ENCODE peak calls at places on chromosome 9, in ten cellular contexts. U is tibial nerve; Y is right cardiac atrium; J is pancreas; H is CD4-positive, alpha-beta memory T cell; M is astrocyte of the spinal cord; T is PC-3; O is esophagus squamous epithelium; Z is GM23338; I is CD8-positive, alpha-beta T cell. B is an unnamed sample.

GRCh38 chr9:26313108-26313507 is 579.5 kb downstream of the CAAP1 start:
- DNase-seq in U (no peak), J (no peak), O (no peak), H (no peak), T (no peak), Z (no peak), Y (no peak), I (no peak), M (no peak), B (no peak)

GRCh38 chr9:123268240-123268949 is at the start of gene STRBP:
- DNase-seq in Y (peak; percentile 97), H (peak; percentile 97), I (peak; percentile 92), M (peak; percentile 73), J (peak; percentile 90), T (peak; percentile 85), U (peak; percentile 80), O (peak; percentile 44), Z (peak; percentile 94), B (peak; percentile 74)

GRCh38 chr9:133127340-133127981 is 6.4 kb upstream of the RALGDS start:
- DNase-seq in J (peak; percentile 79), O (no peak), M (no peak), Y (no peak), T (no peak), Z (no peak), I (peak; percentile 42), U (no peak), H (peak; percentile 59), B (no peak)

GRCh38 chr9:97518166-97518908 is 16.9 kb downstream of the TMOD1 start:
- DNase-seq in U (no peak), T (no peak), M (no peak), J (no peak), O (no peak), Z (no peak), Y (no peak), I (no peak), H (no peak), B (no peak)

GRCh38 chr9:122184551-122184950 is 24.8 kb downstream of the MORN5 start:
- DNase-seq in I (no peak), T (no peak), Z (no peak), Y (no peak), J (no peak), H (no peak), M (no peak), O (no peak), U (no peak), B (no peak)

GRCh38 chr9:124013263-124014211 is 2.0 kb downstream of the LHX2 start:
- DNase-seq in H (no peak), Y (no peak), T (no peak), O (no peak), J (no peak), Z (peak; percentile 72), U (no peak), M (no peak), I (no peak), B (no peak)

GRCh38 chr9:655875-656274 is 185.6 kb upstream of the DMRT1 start:
- DNase-seq in O (no peak), Z (no peak), U (peak; percentile 50), I (no peak), Y (peak; percentile 96), H (no peak), T (no peak), M (peak; percentile 17), J (peak; percentile 84), B (no peak)

GRCh38 chr9:113158446-113158845 is 7.6 kb downstream of the SLC31A2 start:
- DNase-seq in M (no peak), I (no peak), J (no peak), H (no peak), O (no peak), U (no peak), Z (no peak), T (no peak), Y (no peak), B (no peak)

DNA sequence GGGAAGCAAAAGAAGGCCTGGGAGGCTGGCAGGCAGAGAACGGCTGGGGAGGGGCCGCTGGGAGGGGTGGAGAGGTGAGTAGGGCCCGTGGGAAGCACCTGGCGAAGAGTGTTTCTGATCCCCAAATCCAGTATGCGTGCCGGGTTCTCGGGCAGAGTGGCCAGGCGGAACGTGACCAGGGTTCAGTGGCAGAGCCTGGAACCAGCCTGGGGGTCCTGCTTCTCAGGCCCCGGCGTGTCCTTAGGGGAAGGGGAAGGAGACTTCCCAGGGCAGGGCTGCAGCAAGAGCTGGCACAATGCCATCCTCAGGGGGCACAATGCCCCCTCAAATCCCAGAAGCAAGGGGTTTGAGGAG is 25.5 kb upstream of the IER5L start:
- DNase-seq in U (no peak), O (no peak), Y (peak; percentile 65), J (no peak), H (no peak), M (no peak), Z (no peak), T (no peak), I (no peak), B (no peak)
- H3K4me3 ChIP-seq in U (peak overlapping the region; percentile 73), O (peak overlapping the region; percentile 92), Y (peak overlapping the region; percentile 62), J (peak overlapping the region; percentile 73), H (no peak overlapping the region), M (peak overlapping the region; percentile 60), Z (peak overlapping the region; percentile 95), T (peak overlapping the region; percentile 72), I (peak overlapping the region; percentile 95), B (peak overlapping the region; percentile 62)

GRCh38 chr9:20684035-20684864 is at the start of gene FOCAD:
- DNase-seq in O (peak; percentile 69), H (peak; percentile 96), J (peak; percentile 95), Y (peak; percentile 98), U (peak; percentile 91), M (peak; percentile 97), T (peak; percentile 93), Z (peak; percentile 98), I (peak; percentile 93), B (peak; percentile 99)

GRCh38 chr9:20684865-20685696 is 1.0 kb downstream of the FOCAD start:
- DNase-seq in I (no peak), J (no peak), U (no peak), M (peak; percentile 75), O (no peak), H (no peak), T (peak; percentile 83), Y (no peak), Z (no peak), B (peak; percentile 82)

GRCh38 chr9:20683351-20684034 is 566 bp upstream of the FOCAD start:
- DNase-seq in M (peak; percentile 63), U (peak; percentile 50), Z (no peak), T (peak; percentile 17), J (peak; percentile 36), O (no peak), Y (peak; percentile 86), I (peak; percentile 2), H (peak; percentile 24), B (peak; percentile 86)

GRCh38 chr9:20689833-20690232 is 5.8 kb downstream of the FOCAD start:
- DNase-seq in T (no peak), M (no peak), H (no peak), I (no peak), Z (no peak), Y (no peak), O (no peak), U (no peak), J (no peak), B (no peak)

GRCh38 chr9:20685769-20686168 is 1.7 kb downstream of the FOCAD start:
- DNase-seq in M (no peak), J (no peak), Z (no peak), H (no peak), O (no peak), I (no peak), T (no peak), Y (no peak), U (no peak), B (no peak)
- H3K4me3 ChIP-seq in M (no peak overlapping the region), J (peak overlapping the region; percentile 81), Z (no peak overlapping the region), H (no peak overlapping the region), O (no peak overlapping the region), I (no peak overlapping the region), T (peak overlapping the region; percentile 92), Y (peak overlapping the region; percentile 13), U (no peak overlapping the region), B (peak overlapping the region; percentile 74)

DNA sequence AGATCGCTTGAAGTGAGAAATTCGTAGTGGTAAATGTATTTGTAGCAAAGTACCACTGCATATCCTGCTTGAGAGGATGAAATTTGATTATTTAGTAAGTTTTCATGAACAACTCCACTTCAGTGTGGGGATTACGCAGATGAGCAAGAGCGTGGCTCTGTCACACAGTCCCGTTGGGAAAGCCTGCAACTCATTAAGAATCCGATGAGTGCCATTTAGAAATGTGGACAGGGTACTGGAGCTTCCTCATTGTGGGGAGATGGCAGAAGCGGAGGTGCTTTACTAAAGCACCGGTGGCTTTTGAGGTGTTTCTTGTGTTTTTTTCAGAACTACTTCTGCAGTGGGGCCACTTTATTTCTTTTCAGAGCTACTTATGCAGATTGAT is 1.4 kb downstream of the TJP2 start:
- DNase-seq in Z (no peak), I (no peak), M (no peak), Y (no peak), O (no peak), T (no peak), H (no peak), J (no peak), U (no peak), B (peak; percentile 75)
- H3K4me3 ChIP-seq in Z (peak overlapping the region; percentile 67), I (no peak overlapping the region), M (peak overlapping the region; percentile 80), Y (peak overlapping the region; percentile 47), O (peak overlapping the region; percentile 86), T (peak overlapping the region; percentile 50), H (no peak overlapping the region), J (no peak overlapping the region), U (peak overlapping the region; percentile 67), B (peak overlapping the region; percentile 85)

GRCh38 chr9:115595951-115596742 is 478.2 kb upstream of the TNC start:
- DNase-seq in O (no peak), M (peak; percentile 98), Y (no peak), J (no peak), I (no peak), Z (peak; percentile 16), H (no peak), U (no peak), T (no peak), B (peak; percentile 90)

GRCh38 chr9:115596743-115597080 is 478.8 kb upstream of the TNC start:
- DNase-seq in Z (no peak), M (no peak), J (no peak), O (no peak), U (no peak), Y (no peak), T (no peak), H (no peak), I (no peak), B (no peak)

GRCh38 chr9:115594551-115594950 is 476.6 kb upstream of the TNC start:
- DNase-seq in I (no peak), O (no peak), U (no peak), H (no peak), J (no peak), Z (no peak), T (no peak), M (no peak), Y (no peak), B (no peak)

GRCh38 chr9:115593587-115594091 is 475.7 kb upstream of the TNC start:
- DNase-seq in Y (no peak), J (no peak), I (no peak), Z (peak; percentile 79), U (no peak), O (no peak), T (peak; percentile 66), M (peak; percentile 70), H (no peak), B (peak; percentile 80)

DNA sequence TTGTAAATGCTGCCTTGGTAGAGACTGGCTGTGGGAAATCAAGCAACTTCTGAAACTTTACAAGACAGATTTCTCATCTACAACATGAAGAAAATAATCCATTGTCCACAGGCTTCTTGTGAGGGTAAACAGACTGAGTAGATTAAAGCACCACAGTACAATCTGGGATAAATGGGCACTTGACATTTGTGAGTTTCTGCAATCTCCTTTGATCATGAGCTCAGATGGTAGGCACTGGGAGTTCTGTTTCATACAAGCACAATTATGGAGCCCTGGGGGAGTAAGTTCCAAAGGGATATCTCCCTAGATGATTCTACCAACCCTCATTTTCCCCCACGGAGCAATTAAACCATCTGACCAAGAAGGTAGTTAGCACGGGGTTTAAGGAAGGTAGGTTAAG is 479.4 kb upstream of the TNC start:
- DNase-seq in U (no peak), Z (no peak), I (no peak), H (no peak), Y (no peak), T (no peak), O (no peak), M (no peak), J (no peak), B (no peak)
- H3K4me3 ChIP-seq in U (no peak overlapping the region), Z (no peak overlapping the region), I (no peak overlapping the region), H (no peak overlapping the region), Y (no peak overlapping the region), T (no peak overlapping the region), O (no peak overlapping the region), M (peak overlapping the region; percentile 42), J (no peak overlapping the region), B (peak overlapping the region; percentile 47)